ENCODE peak calls at places on chromosomes 11 and 22, in nine cellular contexts. W is activated naive CD8-positive, alpha-beta T cell treated with anti-CD3 and anti-CD28 coated beads for 36 hours; K is NCI-H510A treated with DMSO at 0.1 percent for 48 hours; H is GM12892; M is astrocyte of the spinal cord; A is activated T-cell treated with anti-CD3 and anti-CD28 coated beads for 1 hour; P is CD8-positive, alpha-beta T cell; C is fibroblast of lung; R is bronchial epithelial cell. I is an unnamed sample.

GRCh38 chr11:79098096-79098495 is 342.7 kb downstream of the TENM4 start:
- DNase-seq in M (no peak), P (no peak), A (no peak), K (no peak), H (no peak), R (no peak), W (no peak), C (no peak), I (no peak)

GRCh38 chr11:134994431-134994830 is 582.4 kb upstream of the B3GAT1 start:
- DNase-seq in R (no peak), C (no peak), A (no peak), W (no peak), M (no peak), P (no peak), K (no peak), H (no peak), I (no peak)

GRCh38 chr11:120564573-120565301 is 53.2 kb downstream of the GRIK4 start:
- DNase-seq in C (peak; percentile 31), M (peak; percentile 25), W (peak; percentile 77), P (no peak), H (peak; percentile 79), K (no peak), A (no peak), R (peak; percentile 15), I (no peak)

GRCh38 chr22:37059876-37060449 is 8.4 kb downstream of the KCTD17 start:
- DNase-seq in H (no peak), P (no peak), C (no peak), M (no peak), R (no peak), W (no peak), A (no peak), K (no peak), I (no peak)

GRCh38 chr11:122920579-122920978 is 38.0 kb downstream of the JHY start:
- DNase-seq in M (no peak), R (no peak), A (no peak), W (no peak), K (no peak), H (no peak), P (no peak), C (no peak), I (no peak)

GRCh38 chr22:21947040-21948014 is 5.3 kb downstream of the PPM1F start:
- DNase-seq in H (no peak), R (peak; percentile 59), P (no peak), C (peak; percentile 61), A (no peak), K (no peak), M (peak; percentile 59), W (no peak), I (no peak)

GRCh38 chr22:36298601-36299000 is 45.7 kb downstream of the APOL1 start:
- DNase-seq in H (no peak), A (no peak), K (no peak), W (no peak), C (no peak), M (no peak), R (no peak), P (no peak), I (no peak)

GRCh38 chr11:2846056-2846455 is 39.5 kb downstream of the CDKN1C start:
- DNase-seq in M (no peak), R (no peak), K (no peak), A (no peak), P (no peak), H (no peak), C (no peak), W (no peak), I (no peak)

GRCh38 chr22:50190182-50190951 is 4.7 kb downstream of the TRABD start:
- DNase-seq in H (peak; percentile 81), W (peak; percentile 80), P (peak; percentile 89), K (peak; percentile 64), M (peak; percentile 55), A (peak; percentile 67), C (peak; percentile 61), R (peak; percentile 65), I (no peak)

GRCh38 chr11:132361011-132361550 is 990.7 kb downstream of the NTM start:
- DNase-seq in C (no peak), K (peak; percentile 44), M (no peak), A (no peak), W (no peak), R (no peak), H (no peak), P (no peak), I (no peak)

GRCh38 chr11:34493926-34494595 is 19.5 kb downstream of the ELF5 start:
- DNase-seq in P (no peak), K (no peak), C (no peak), A (no peak), W (no peak), M (no peak), H (no peak), R (no peak), I (no peak)

GRCh38 chr11:118343981-118344521 is at the start of gene CD3G:
- DNase-seq in C (no peak), H (no peak), R (no peak), K (no peak), A (peak; percentile 63), W (peak; percentile 79), P (peak; percentile 87), M (no peak), I (no peak)

GRCh38 chr11:76512851-76513653 is 68.2 kb downstream of the EMSY start:
- DNase-seq in K (no peak), R (peak; percentile 26), A (no peak), H (no peak), C (peak; percentile 73), M (peak; percentile 62), W (no peak), P (no peak), I (no peak)

GRCh38 chr22:20240900-20241299 is 27.2 kb downstream of the RTN4R start:
- DNase-seq in C (no peak), A (no peak), H (no peak), M (no peak), K (no peak), P (no peak), W (no peak), R (no peak), I (no peak)

GRCh38 chr22:43293661-43294392 is 49.3 kb downstream of the SCUBE1 start:
- DNase-seq in H (no peak), R (no peak), P (no peak), W (no peak), K (peak; percentile 49), M (no peak), A (no peak), C (peak; percentile 85), I (no peak)

GRCh38 chr11:18145025-18145424 is 12.7 kb downstream of the MRGPRX3 start:
- DNase-seq in C (peak; percentile 4), P (no peak), A (no peak), K (no peak), W (no peak), R (no peak), M (no peak), H (no peak), I (no peak)

GRCh38 chr11:114215871-114216803 is 80.1 kb upstream of the NNMT start:
- DNase-seq in A (no peak), P (no peak), H (no peak), R (no peak), W (no peak), K (no peak), C (no peak), M (no peak), I (no peak)

GRCh38 chr11:117210620-117211019 is 11.4 kb downstream of the TAGLN start:
- DNase-seq in A (no peak), P (no peak), C (no peak), H (no peak), M (no peak), W (no peak), K (no peak), R (no peak), I (no peak)

GRCh38 chr11:119977881-119978280 is 160.0 kb downstream of the TRIM29 start:
- DNase-seq in R (no peak), W (no peak), K (no peak), C (no peak), M (no peak), H (no peak), P (no peak), A (no peak), I (no peak)

GRCh38 chr11:104390696-104391095 is 226.7 kb upstream of the PDGFD start:
- DNase-seq in K (no peak), W (no peak), A (no peak), H (no peak), C (no peak), P (no peak), R (no peak), M (peak; percentile 41), I (no peak)

GRCh38 chr11:74783241-74783871 is 34.7 kb downstream of the RNF169 start:
- DNase-seq in A (no peak), H (peak; percentile 30), C (peak; percentile 29), M (peak; percentile 42), K (no peak), R (peak; percentile 80), P (peak; percentile 53), W (peak; percentile 8), I (no peak)

I was measured in cerebellar nuclear complex.